ENCODE peak calls at places on chromosomes 11 and 22, in eight cellular contexts. X is fibroblast of lung, W is upper lobe of left lung, I is prostate gland, M is foreskin fibroblast, K is thyroid gland, L is body of pancreas, G is A673. E is an unnamed sample.
A peak's percentile ranks its signal among the peaks of the same experiment; 100 is the strongest.

GRCh38 chr11:45366196-45366595 is 80.1 kb upstream of the SYT13 start:
- DNase-seq in G (no peak), W (no peak), X (no peak), M (no peak), L (no peak), I (no peak), K (no peak), E (no peak)

GRCh38 chr11:105923814-105924213 is 98.2 kb downstream of the MSANTD4 start:
- DNase-seq in W (no peak), G (no peak), M (peak; percentile 84), L (no peak), X (peak; percentile 76), I (no peak), K (no peak), E (no peak)

GRCh38 chr11:109512680-109513079 is 90.7 kb downstream of the C11orf87 start:
- DNase-seq in X (no peak), I (no peak), L (no peak), K (no peak), M (no peak), W (no peak), G (no peak), E (no peak)

GRCh38 chr11:68271023-68271780 is 571 bp downstream of the C11orf24 start:
- DNase-seq in W (no peak), M (peak; percentile 88), X (peak; percentile 85), I (no peak), K (peak; percentile 57), G (peak; percentile 92), L (peak; percentile 69), E (peak; percentile 61)

GRCh38 chr22:32269316-32269715 is 14.2 kb upstream of the SLC5A4 start:
- DNase-seq in X (no peak), G (no peak), K (no peak), W (no peak), M (no peak), L (no peak), I (no peak), E (no peak)

GRCh38 chr11:11349870-11350325 is 3.2 kb downstream of the CSNK2A3 start:
- DNase-seq in L (no peak), K (no peak), G (no peak), I (no peak), W (no peak), M (peak; percentile 86), X (peak; percentile 89), E (peak; percentile 75)

GRCh38 chr11:61777234-61778090 is 14.9 kb downstream of the TMEM258 start:
- DNase-seq in M (peak; percentile 24), W (peak; percentile 92), G (peak; percentile 61), X (peak; percentile 11), K (peak; percentile 68), I (no peak), L (peak; percentile 91), E (no peak)

GRCh38 chr11:112817376-112817775 is 143.8 kb upstream of the NCAM1 start:
- DNase-seq in L (no peak), W (no peak), I (no peak), X (no peak), G (no peak), K (no peak), M (no peak), E (no peak)

GRCh38 chr22:36237462-36238347 is 1.6 kb downstream of the APOL2 start:
- DNase-seq in L (no peak), W (peak; percentile 50), I (no peak), K (peak; percentile 53), M (peak; percentile 56), G (no peak), X (no peak), E (no peak)

GRCh38 chr22:17213976-17214375 is 5.3 kb downstream of the ADA2 start:
- DNase-seq in K (peak; percentile 72), I (peak; percentile 19), G (peak; percentile 57), X (peak; percentile 7), W (no peak), M (no peak), L (peak; percentile 77), E (no peak)

GRCh38 chr11:56207796-56208195 is 26.3 kb downstream of the OR5T2 start:
- DNase-seq in M (no peak), X (no peak), L (no peak), K (no peak), W (no peak), G (no peak), I (no peak), E (no peak)

GRCh38 chr11:2131371-2132228 is 7.6 kb downstream of the IGF2 start:
- DNase-seq in X (no peak), M (no peak), G (no peak), L (no peak), K (no peak), W (no peak), I (no peak), E (no peak)

GRCh38 chr11:28799316-28799715 is 691.1 kb downstream of the METTL15 start:
- DNase-seq in K (no peak), W (no peak), L (no peak), G (no peak), X (peak; percentile 38), I (no peak), M (no peak), E (no peak)

GRCh38 chr11:15157181-15157580 is 42.5 kb downstream of the INSC start:
- DNase-seq in X (peak; percentile 92), L (no peak), K (no peak), W (no peak), M (peak; percentile 89), I (no peak), G (no peak), E (no peak)

GRCh38 chr11:134528453-134528852 is 116.4 kb upstream of the B3GAT1 start:
- DNase-seq in M (no peak), X (no peak), W (no peak), I (no peak), G (no peak), L (no peak), K (no peak), E (no peak)

DNA sequence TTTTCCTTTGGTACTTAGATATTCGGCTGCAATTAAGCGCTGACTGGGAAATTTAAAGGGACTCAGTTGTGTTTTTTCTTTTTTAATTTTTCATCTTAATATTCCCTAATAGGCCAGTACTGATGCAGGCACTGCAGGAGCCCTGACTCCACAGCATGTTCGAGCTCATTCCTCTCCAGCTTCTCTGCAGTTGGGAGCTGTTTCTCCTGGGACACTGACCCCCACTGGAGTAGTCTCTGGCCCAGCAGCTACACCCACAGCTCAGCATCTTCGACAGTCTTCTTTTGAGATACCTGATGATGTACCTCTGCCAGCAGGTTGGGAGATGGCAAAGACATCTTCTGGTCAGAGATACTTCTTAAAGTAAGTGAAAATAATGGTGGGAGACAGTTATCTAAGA is 3.8 kb downstream of the YAP1 start:
- DNase-seq in K (no peak), M (peak; percentile 29), L (no peak), I (no peak), G (no peak), W (no peak), X (no peak), E (no peak)
- H3K4me3 ChIP-seq in K (no peak overlapping the region), M (peak overlapping the region; percentile 90), L (no peak overlapping the region), I (no peak overlapping the region), G (peak overlapping the region; percentile 3), W (no peak overlapping the region), X (peak overlapping the region; percentile 95), E (peak overlapping the region; percentile 90)

DNA sequence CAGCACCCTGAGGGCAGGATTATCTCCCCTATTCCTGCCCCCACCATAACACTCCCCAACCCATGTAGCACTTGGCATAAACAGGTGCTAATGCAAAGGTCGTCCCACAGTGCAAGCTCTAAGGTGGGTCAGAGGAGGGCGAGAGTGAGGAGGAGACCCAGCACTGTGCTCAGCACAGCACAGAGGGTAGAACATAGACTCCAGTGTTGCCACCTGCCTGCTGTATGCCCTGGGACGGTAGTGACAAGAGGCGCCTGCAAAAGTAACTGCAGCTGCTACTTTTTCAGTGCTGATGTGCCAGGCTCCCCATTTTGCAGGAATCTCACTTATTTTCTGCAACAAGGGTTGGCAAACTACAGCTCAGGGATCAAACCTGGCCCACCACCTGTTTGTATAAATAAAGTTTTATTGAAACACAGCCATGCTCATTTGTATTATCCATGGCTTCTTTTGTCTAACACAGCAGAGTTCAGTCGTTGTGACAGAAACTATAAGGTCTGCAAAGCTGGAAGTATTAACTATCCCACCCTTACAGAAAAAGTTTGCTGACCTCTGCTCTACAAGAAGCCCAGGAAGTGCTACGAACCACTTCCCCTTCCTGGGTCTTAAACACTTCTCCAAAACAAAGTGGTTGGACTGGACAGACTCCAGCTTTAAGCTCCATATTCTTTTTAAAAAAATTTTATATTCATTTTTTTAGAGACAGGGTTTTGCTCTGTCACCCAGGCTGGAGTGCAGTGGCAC is 16.9 kb upstream of the CDC42BPG start:
- DNase-seq in G (no peak), W (no peak), X (no peak), K (no peak), M (no peak), L (no peak), I (no peak), E (no peak)
- H3K4me3 ChIP-seq in G (no peak overlapping the region), W (no peak overlapping the region), X (no peak overlapping the region), K (no peak overlapping the region), M (no peak overlapping the region), L (no peak overlapping the region), I (no peak overlapping the region), E (no peak overlapping the region)

GRCh38 chr22:26610983-26611382 is 6.8 kb downstream of the CRYBB1 start:
- DNase-seq in G (no peak), I (no peak), L (no peak), M (peak; percentile 15), K (no peak), W (no peak), X (peak; percentile 60), E (no peak)

GRCh38 chr22:26608129-26608528 is 9.7 kb downstream of the CRYBB1 start:
- DNase-seq in K (no peak), G (no peak), M (no peak), I (no peak), W (no peak), L (no peak), X (peak; percentile 56), E (no peak)

GRCh38 chr22:26609287-26609686 is 8.5 kb downstream of the CRYBB1 start:
- DNase-seq in M (no peak), X (no peak), K (no peak), I (no peak), L (no peak), G (no peak), W (no peak), E (no peak)

GRCh38 chr22:26612652-26613051 is 5.2 kb downstream of the CRYBB1 start:
- DNase-seq in W (no peak), M (no peak), X (no peak), L (no peak), G (no peak), I (no peak), K (no peak), E (no peak)

GRCh38 chr22:26610072-26610958 is 7.5 kb downstream of the CRYBB1 start:
- DNase-seq in W (no peak), L (no peak), X (peak; percentile 97), K (no peak), I (no peak), M (peak; percentile 93), G (peak; percentile 18), E (peak; percentile 90)
- H3K4me3 ChIP-seq in W (no peak overlapping the region), L (no peak overlapping the region), X (no peak overlapping the region), K (no peak overlapping the region), I (no peak overlapping the region), M (no peak overlapping the region), G (no peak overlapping the region), E (no peak overlapping the region)

GRCh38 chr11:67071420-67072284 is 15.0 kb downstream of the RHOD start:
- DNase-seq in M (peak; percentile 49), W (peak; percentile 93), I (peak; percentile 39), L (peak; percentile 70), G (peak; percentile 47), X (peak; percentile 64), K (peak; percentile 75), E (no peak)
- H3K4me3 ChIP-seq in M (no peak overlapping the region), W (peak overlapping the region; percentile 27), I (no peak overlapping the region), L (no peak overlapping the region), G (no peak overlapping the region), X (no peak overlapping the region), K (no peak overlapping the region), E (no peak overlapping the region)

GRCh38 chr11:34339149-34340064 is 18.4 kb downstream of the ABTB2 start:
- DNase-seq in L (no peak), G (peak; percentile 83), K (no peak), W (no peak), X (peak; percentile 24), M (no peak), I (no peak), E (no peak)
- H3K4me3 ChIP-seq in L (no peak overlapping the region), G (no peak overlapping the region), K (no peak overlapping the region), W (no peak overlapping the region), X (no peak overlapping the region), M (no peak overlapping the region), I (no peak overlapping the region), E (no peak overlapping the region)

E was measured in AG04450.